ENCODE peak calls at places on chromosomes 4 and X, in nine cellular contexts. S is colonic mucosa; R is left lung; G is GM23248; J is pancreas; C is CD8-positive, alpha-beta T cell; W is CD8-positive, alpha-beta memory T cell; P is psoas muscle; L is esophagus muscularis mucosa. E is an unnamed sample.

GRCh38 chr4:175127314-175127713 is 209.2 kb downstream of the ADAM29 start:
- DNase-seq in J (no peak), W (no peak), P (no peak), C (no peak), G (no peak), L (no peak), S (no peak), R (no peak), E (no peak)

GRCh38 chr4:82469776-82470345 is 39.5 kb downstream of the ENOPH1 start:
- DNase-seq in P (no peak), W (no peak), S (no peak), C (peak; percentile 19), R (no peak), G (peak; percentile 80), L (peak; percentile 78), J (no peak), E (no peak)

GRCh38 chr4:67104145-67104544 is 441.2 kb downstream of the CENPC start:
- DNase-seq in L (no peak), G (no peak), R (no peak), W (no peak), C (no peak), P (no peak), J (no peak), S (no peak), E (no peak)

GRCh38 chr4:108166038-108166437 is 2.7 kb downstream of the LEF1 start:
- DNase-seq in L (no peak), G (no peak), R (no peak), W (no peak), S (no peak), C (no peak), P (no peak), J (no peak), E (no peak)

GRCh38 chr4:82623284-82623683 is 61.5 kb upstream of the TMEM150C start:
- DNase-seq in L (no peak), J (no peak), S (no peak), C (no peak), R (no peak), W (no peak), P (no peak), G (peak; percentile 24), E (no peak)

GRCh38 chrX:39669668-39670067 is 428.1 kb downstream of the BCOR start:
- DNase-seq in P (no peak), L (no peak), R (no peak), C (no peak), G (no peak), J (no peak), S (no peak), W (no peak), E (no peak)

GRCh38 chrX:30652527-30653414 is 452 bp upstream of the GK start:
- DNase-seq in P (peak; percentile 93), J (peak; percentile 93), R (peak; percentile 96), L (peak; percentile 97), S (peak; percentile 94), W (peak; percentile 93), C (peak; percentile 91), G (peak; percentile 95), E (peak; percentile 97)

GRCh38 chr4:61064636-61065035 is 135.5 kb upstream of the ADGRL3 start:
- DNase-seq in L (no peak), S (no peak), G (no peak), J (no peak), W (no peak), P (no peak), R (no peak), C (no peak), E (no peak)

GRCh38 chrX:85379174-85379907 is at the start of gene POF1B:
- DNase-seq in S (peak; percentile 93), L (no peak), J (peak; percentile 52), W (no peak), R (no peak), G (no peak), C (no peak), P (no peak), E (no peak)
- H3K27ac ChIP-seq in S (peak within 1 kb of the TSS; percentile 85), L (no peak within 1 kb of the TSS), J (peak within 1 kb of the TSS; percentile 37), W (no peak within 1 kb of the TSS), R (no peak within 1 kb of the TSS), G (no peak within 1 kb of the TSS), C (no peak within 1 kb of the TSS), P (no peak within 1 kb of the TSS), E (no peak within 1 kb of the TSS)

GRCh38 chr4:1780435-1780834 is 12.7 kb upstream of the FGFR3 start:
- DNase-seq in S (no peak), R (no peak), L (no peak), G (no peak), J (no peak), W (no peak), P (no peak), C (no peak), E (no peak)
- H3K4me1 ChIP-seq in S (no peaks in the 10 kb centered on the region), R (no peaks in the 10 kb centered on the region), L (no peaks in the 10 kb centered on the region), G (no peaks in the 10 kb centered on the region), J (no peaks in the 10 kb centered on the region), W (no peaks in the 10 kb centered on the region), P (peaks cover 8% of the 10 kb centered on the region), C (no peaks in the 10 kb centered on the region), E (peaks cover 8% of the 10 kb centered on the region)

DNA sequence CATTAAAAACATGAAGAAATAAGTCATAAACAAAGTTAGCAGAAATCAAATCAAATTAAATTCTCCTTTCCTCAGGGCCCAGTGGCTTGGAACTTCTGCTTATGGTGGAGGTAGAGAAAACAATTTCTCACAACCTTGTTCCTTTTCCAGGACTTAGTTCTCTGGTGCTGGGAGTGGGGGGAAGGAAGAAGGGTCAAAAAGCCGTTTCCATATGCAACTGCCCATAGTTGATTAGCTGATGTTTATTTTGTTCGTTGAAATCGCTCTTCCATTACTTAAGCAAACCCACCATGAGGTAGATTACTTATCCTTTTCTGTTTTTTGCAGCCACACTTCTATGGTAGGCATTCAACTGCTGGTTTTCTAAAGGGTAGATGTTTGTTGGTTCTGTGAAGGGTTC is 94.2 kb downstream of the ARSJ start:
- DNase-seq in P (no peak), C (no peak), J (no peak), R (no peak), W (no peak), S (no peak), L (no peak), G (no peak), E (no peak)
- H3K4me3 ChIP-seq in P (no peak overlapping the region), C (no peak overlapping the region), J (no peak overlapping the region), R (no peak overlapping the region), W (no peak overlapping the region), S (no peak overlapping the region), L (no peak overlapping the region), G (no peak overlapping the region), E (no peak overlapping the region)

DNA sequence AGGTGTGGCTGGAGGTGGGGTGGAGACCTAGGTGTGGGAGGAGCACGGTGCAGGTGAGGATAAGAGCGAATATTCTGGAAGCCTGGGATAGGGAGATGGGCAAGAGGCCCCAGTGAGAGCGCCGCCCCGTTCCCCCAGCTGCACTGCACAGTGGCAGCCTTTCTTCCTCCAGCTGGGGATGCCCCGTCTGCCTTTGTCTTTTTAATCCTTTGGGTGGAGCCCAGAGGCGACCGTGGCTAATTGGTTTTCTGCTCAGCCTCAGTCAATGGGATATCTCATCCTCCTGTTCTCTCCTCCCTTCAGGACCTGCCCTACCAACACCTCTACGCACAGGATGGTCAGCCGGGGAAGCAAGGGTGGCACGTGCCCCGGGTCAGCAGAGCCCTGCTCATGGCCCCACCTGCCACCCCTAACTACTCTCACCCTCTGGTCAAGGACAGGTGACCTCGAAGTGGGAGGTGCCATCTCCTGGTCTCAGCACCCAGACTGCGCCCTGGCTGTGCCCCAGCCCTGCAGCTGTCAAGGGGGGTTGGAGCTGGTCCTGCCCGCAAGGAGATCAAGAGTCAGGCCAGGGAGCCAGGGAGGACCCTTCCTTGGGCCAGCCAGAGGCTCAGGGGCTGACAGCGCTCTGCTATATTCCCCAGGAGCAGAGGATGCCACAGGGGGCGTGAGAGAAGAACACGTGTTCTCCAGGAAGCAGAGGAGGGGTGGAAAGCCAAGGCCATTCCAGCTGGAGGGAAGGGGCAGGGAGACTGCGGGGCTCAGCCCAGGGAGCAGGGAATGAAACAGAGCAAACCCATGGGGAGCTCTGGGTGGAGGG is 64.0 kb downstream of the ADRA2C start:
- DNase-seq in P (no peak), C (no peak), S (no peak), W (peak; percentile 40), G (no peak), R (peak; percentile 43), L (no peak), J (no peak), E (no peak)
- H3K27ac ChIP-seq in P (no peak overlapping the region), C (no peak overlapping the region), S (no peak overlapping the region), W (no peak overlapping the region), G (no peak overlapping the region), R (no peak overlapping the region), L (no peak overlapping the region), J (no peak overlapping the region), E (no peak overlapping the region)

GRCh38 chr4:86644892-86645291 is 50.8 kb downstream of the PTPN13 start:
- DNase-seq in J (no peak), L (no peak), C (no peak), S (no peak), G (no peak), R (no peak), P (no peak), W (no peak), E (no peak)
- H3K4me1 ChIP-seq in J (no peaks in the 10 kb centered on the region), L (no peaks in the 10 kb centered on the region), C (no peaks in the 10 kb centered on the region), S (no peaks in the 10 kb centered on the region), G (no peaks in the 10 kb centered on the region), R (no peaks in the 10 kb centered on the region), P (no peaks in the 10 kb centered on the region), W (no peaks in the 10 kb centered on the region), E (no peaks in the 10 kb centered on the region)

GRCh38 chr4:37891221-37892159 is 606 bp downstream of the TBC1D1 start:
- DNase-seq in R (no peak), W (peak; percentile 71), C (peak; percentile 78), G (peak; percentile 25), J (no peak), S (peak; percentile 45), P (no peak), L (no peak), E (no peak)

GRCh38 chr4:37890501-37891220 is at the start of gene TBC1D1:
- DNase-seq in J (peak; percentile 63), W (peak; percentile 56), G (peak; percentile 31), P (peak; percentile 70), R (peak; percentile 93), L (no peak), S (peak; percentile 75), C (peak; percentile 62), E (peak; percentile 90)

GRCh38 chr4:37895271-37895670 is 4.4 kb downstream of the TBC1D1 start:
- DNase-seq in W (no peak), J (no peak), P (no peak), S (no peak), L (no peak), G (no peak), R (no peak), C (no peak), E (no peak)

GRCh38 chr4:37893164-37893563 is 2.3 kb downstream of the TBC1D1 start:
- DNase-seq in G (no peak), L (no peak), S (no peak), W (no peak), J (no peak), R (no peak), P (no peak), C (no peak), E (no peak)

GRCh38 chr4:37892641-37893040 is 1.8 kb downstream of the TBC1D1 start:
- DNase-seq in G (no peak), L (no peak), R (no peak), C (no peak), W (peak; percentile 64), J (no peak), S (no peak), P (no peak), E (no peak)
- H3K4me3 ChIP-seq in G (no peak overlapping the region), L (peak overlapping the region; percentile 99), R (peak overlapping the region; percentile 84), C (peak overlapping the region; percentile 60), W (peak overlapping the region; percentile 78), J (no peak overlapping the region), S (no peak overlapping the region), P (peak overlapping the region; percentile 94), E (no peak overlapping the region)